ENCODE peak calls at places on chromosomes 6 and 20, in nine cellular contexts. One of them, this sample, is unnamed.

GRCh38 chr6:87333591-87334181 is 4.6 kb upstream of the GJB7 start:
- DNase-seq in PC-9: no peak
- DNase-seq in hepatocyte: no peak
- DNase-seq in effector memory CD4-positive, alpha-beta T cell: no peak
- DNase-seq in foreskin keratinocyte: no peak
- DNase-seq in HCT116: no peak
- DNase-seq in H9: no peak
- DNase-seq in suprapubic skin: no peak
- DNase-seq in tibial artery: no peak
- DNase-seq in this sample: no peak

GRCh38 chr6:56329296-56330050 is 82.1 kb upstream of the COL21A1 start:
- DNase-seq in HCT116: no peak
- DNase-seq in foreskin keratinocyte: no peak
- DNase-seq in effector memory CD4-positive, alpha-beta T cell: no peak
- DNase-seq in tibial artery: no peak
- DNase-seq in H9: no peak
- DNase-seq in suprapubic skin: no peak
- DNase-seq in hepatocyte: no peak
- DNase-seq in PC-9: no peak
- DNase-seq in this sample: no peak

GRCh38 chr6:6713660-6714446 is 125.3 kb downstream of the LY86 start:
- DNase-seq in effector memory CD4-positive, alpha-beta T cell: no peak
- DNase-seq in hepatocyte: no peak
- DNase-seq in foreskin keratinocyte: no peak
- DNase-seq in tibial artery: no peak
- DNase-seq in HCT116: no peak
- DNase-seq in PC-9: no peak
- DNase-seq in H9: no peak
- DNase-seq in suprapubic skin: no peak
- DNase-seq in this sample: no peak

GRCh38 chr20:19601133-19601810 is 156.8 kb upstream of the RIN2 start:
- DNase-seq in foreskin keratinocyte: no peak
- DNase-seq in tibial artery: no peak
- DNase-seq in H9: no peak
- DNase-seq in suprapubic skin: no peak
- DNase-seq in hepatocyte: no peak
- DNase-seq in effector memory CD4-positive, alpha-beta T cell: no peak
- DNase-seq in HCT116: no peak
- DNase-seq in PC-9: no peak
- DNase-seq in this sample: no peak

GRCh38 chr6:79586548-79586947 is 44.6 kb upstream of the SH3BGRL2 start:
- DNase-seq in H9: peak
- DNase-seq in HCT116: peak
- DNase-seq in tibial artery: no peak
- DNase-seq in suprapubic skin: no peak
- DNase-seq in effector memory CD4-positive, alpha-beta T cell: no peak
- DNase-seq in foreskin keratinocyte: no peak
- DNase-seq in hepatocyte: peak
- DNase-seq in PC-9: no peak
- DNase-seq in this sample: no peak

GRCh38 chr6:116876635-116877611 is at the start of gene RFX6:
- DNase-seq in HCT116: no peak
- DNase-seq in effector memory CD4-positive, alpha-beta T cell: no peak
- DNase-seq in H9: peak
- DNase-seq in suprapubic skin: no peak
- DNase-seq in PC-9: no peak
- DNase-seq in hepatocyte: peak
- DNase-seq in tibial artery: no peak
- DNase-seq in foreskin keratinocyte: no peak
- DNase-seq in this sample: no peak

GRCh38 chr6:155591741-155592140 is 136.1 kb upstream of the NOX3 start:
- DNase-seq in PC-9: no peak
- DNase-seq in suprapubic skin: no peak
- DNase-seq in tibial artery: no peak
- DNase-seq in foreskin keratinocyte: no peak
- DNase-seq in H9: no peak
- DNase-seq in hepatocyte: no peak
- DNase-seq in HCT116: no peak
- DNase-seq in effector memory CD4-positive, alpha-beta T cell: no peak
- DNase-seq in this sample: no peak

GRCh38 chr6:154430494-154430919 is 73.9 kb upstream of the IPCEF1 start:
- DNase-seq in hepatocyte: no peak
- DNase-seq in H9: no peak
- DNase-seq in suprapubic skin: no peak
- DNase-seq in tibial artery: no peak
- DNase-seq in foreskin keratinocyte: no peak
- DNase-seq in PC-9: no peak
- DNase-seq in effector memory CD4-positive, alpha-beta T cell: no peak
- DNase-seq in HCT116: no peak
- DNase-seq in this sample: no peak

GRCh38 chr20:62203378-62204030 is 16.6 kb downstream of the HRH3 start:
- DNase-seq in hepatocyte: no peak
- DNase-seq in suprapubic skin: no peak
- DNase-seq in H9: no peak
- DNase-seq in foreskin keratinocyte: peak
- DNase-seq in HCT116: no peak
- DNase-seq in effector memory CD4-positive, alpha-beta T cell: no peak
- DNase-seq in PC-9: no peak
- DNase-seq in tibial artery: no peak
- DNase-seq in this sample: peak

GRCh38 chr6:3749991-3750323 is 1.6 kb downstream of the PXDC1 start:
- DNase-seq in PC-9: no peak
- DNase-seq in suprapubic skin: peak
- DNase-seq in H9: no peak
- DNase-seq in effector memory CD4-positive, alpha-beta T cell: no peak
- DNase-seq in HCT116: no peak
- DNase-seq in foreskin keratinocyte: peak
- DNase-seq in tibial artery: peak
- DNase-seq in hepatocyte: peak
- DNase-seq in this sample: no peak

GRCh38 chr20:7806831-7807230 is 133.4 kb downstream of the HAO1 start:
- DNase-seq in HCT116: no peak
- DNase-seq in effector memory CD4-positive, alpha-beta T cell: no peak
- DNase-seq in PC-9: no peak
- DNase-seq in suprapubic skin: no peak
- DNase-seq in foreskin keratinocyte: no peak
- DNase-seq in hepatocyte: no peak
- DNase-seq in H9: no peak
- DNase-seq in tibial artery: no peak
- DNase-seq in this sample: no peak

GRCh38 chr20:57388953-57389694 is 2.1 kb upstream of the RBM38 start:
- DNase-seq in tibial artery: peak
- DNase-seq in H9: peak
- DNase-seq in foreskin keratinocyte: no peak
- DNase-seq in PC-9: peak
- DNase-seq in suprapubic skin: no peak
- DNase-seq in effector memory CD4-positive, alpha-beta T cell: peak
- DNase-seq in hepatocyte: peak
- DNase-seq in HCT116: peak
- DNase-seq in this sample: peak

GRCh38 chr6:148559848-148560433 is 186.9 kb upstream of the UST start:
- DNase-seq in hepatocyte: peak
- DNase-seq in HCT116: peak
- DNase-seq in tibial artery: peak
- DNase-seq in foreskin keratinocyte: no peak
- DNase-seq in PC-9: no peak
- DNase-seq in suprapubic skin: peak
- DNase-seq in H9: peak
- DNase-seq in effector memory CD4-positive, alpha-beta T cell: peak
- DNase-seq in this sample: peak

GRCh38 chr20:46994341-46994740 is 99.7 kb downstream of the EYA2 start:
- DNase-seq in foreskin keratinocyte: no peak
- DNase-seq in HCT116: no peak
- DNase-seq in hepatocyte: no peak
- DNase-seq in effector memory CD4-positive, alpha-beta T cell: no peak
- DNase-seq in PC-9: no peak
- DNase-seq in H9: no peak
- DNase-seq in suprapubic skin: no peak
- DNase-seq in tibial artery: no peak
- DNase-seq in this sample: no peak

DNA sequence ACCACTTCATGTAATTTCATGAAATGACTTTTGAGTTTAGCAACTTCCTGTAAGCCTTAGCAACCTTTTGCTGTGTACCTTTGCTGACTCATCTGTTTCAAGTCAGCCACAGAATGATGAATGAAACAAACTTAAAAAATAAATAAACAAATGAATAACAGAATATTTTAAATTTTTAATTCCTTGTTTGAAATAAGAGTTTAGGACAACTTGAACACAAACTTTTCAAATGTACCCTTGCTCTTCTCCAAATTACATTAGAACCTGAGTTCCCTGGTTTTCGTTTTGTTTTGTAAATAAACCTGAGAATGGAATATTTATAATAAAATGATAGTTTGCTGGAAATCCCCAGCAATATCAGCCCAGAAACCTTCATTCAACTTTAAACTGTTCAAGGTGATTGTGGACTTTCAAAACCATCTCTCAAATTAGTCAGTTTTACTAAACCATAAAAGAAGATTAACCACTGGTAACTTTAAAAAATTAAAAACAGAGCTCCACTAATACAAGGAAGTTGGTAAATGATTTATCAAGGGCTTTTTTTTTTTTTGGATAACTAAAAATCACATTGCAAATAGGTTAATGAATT is 10.1 kb downstream of the MBOAT1 start:
- DNase-seq in H9: no peak
- DNase-seq in PC-9: peak
- DNase-seq in effector memory CD4-positive, alpha-beta T cell: no peak
- DNase-seq in hepatocyte: peak
- DNase-seq in tibial artery: no peak
- DNase-seq in suprapubic skin: no peak
- DNase-seq in HCT116: no peak
- DNase-seq in foreskin keratinocyte: peak
- DNase-seq in this sample: no peak
- H3K27ac ChIP-seq in H9: no peak
- H3K27ac ChIP-seq in PC-9: peak
- H3K27ac ChIP-seq in effector memory CD4-positive, alpha-beta T cell: no peak
- H3K27ac ChIP-seq in hepatocyte: peak
- H3K27ac ChIP-seq in tibial artery: no peak
- H3K27ac ChIP-seq in suprapubic skin: no peak
- H3K27ac ChIP-seq in HCT116: no peak
- H3K27ac ChIP-seq in foreskin keratinocyte: peak
- H3K27ac ChIP-seq in this sample: no peak

GRCh38 chr20:18400460-18400859 is 66.4 kb downstream of the DZANK1 start:
- DNase-seq in hepatocyte: no peak
- DNase-seq in effector memory CD4-positive, alpha-beta T cell: no peak
- DNase-seq in foreskin keratinocyte: no peak
- DNase-seq in tibial artery: no peak
- DNase-seq in H9: no peak
- DNase-seq in PC-9: no peak
- DNase-seq in HCT116: no peak
- DNase-seq in suprapubic skin: no peak
- DNase-seq in this sample: no peak

GRCh38 chr20:18405826-18406225 is 61.0 kb downstream of the DZANK1 start:
- DNase-seq in tibial artery: no peak
- DNase-seq in effector memory CD4-positive, alpha-beta T cell: no peak
- DNase-seq in HCT116: no peak
- DNase-seq in suprapubic skin: no peak
- DNase-seq in H9: peak
- DNase-seq in foreskin keratinocyte: no peak
- DNase-seq in PC-9: no peak
- DNase-seq in hepatocyte: no peak
- DNase-seq in this sample: no peak

GRCh38 chr20:18401305-18401704 is 65.5 kb downstream of the DZANK1 start:
- DNase-seq in suprapubic skin: no peak
- DNase-seq in HCT116: no peak
- DNase-seq in foreskin keratinocyte: no peak
- DNase-seq in H9: no peak
- DNase-seq in tibial artery: no peak
- DNase-seq in PC-9: no peak
- DNase-seq in hepatocyte: no peak
- DNase-seq in effector memory CD4-positive, alpha-beta T cell: no peak
- DNase-seq in this sample: no peak

GRCh38 chr20:18404172-18404571 is 62.7 kb downstream of the DZANK1 start:
- DNase-seq in PC-9: no peak
- DNase-seq in suprapubic skin: no peak
- DNase-seq in H9: no peak
- DNase-seq in hepatocyte: no peak
- DNase-seq in tibial artery: no peak
- DNase-seq in HCT116: no peak
- DNase-seq in effector memory CD4-positive, alpha-beta T cell: no peak
- DNase-seq in foreskin keratinocyte: no peak
- DNase-seq in this sample: no peak

GRCh38 chr20:18403269-18403668 is 63.6 kb downstream of the DZANK1 start:
- DNase-seq in foreskin keratinocyte: no peak
- DNase-seq in suprapubic skin: no peak
- DNase-seq in PC-9: no peak
- DNase-seq in hepatocyte: no peak
- DNase-seq in HCT116: no peak
- DNase-seq in effector memory CD4-positive, alpha-beta T cell: no peak
- DNase-seq in tibial artery: no peak
- DNase-seq in H9: no peak
- DNase-seq in this sample: no peak
- H3K27ac ChIP-seq in foreskin keratinocyte: no peak
- H3K27ac ChIP-seq in suprapubic skin: peak
- H3K27ac ChIP-seq in PC-9: no peak
- H3K27ac ChIP-seq in hepatocyte: no peak
- H3K27ac ChIP-seq in HCT116: no peak
- H3K27ac ChIP-seq in effector memory CD4-positive, alpha-beta T cell: no peak
- H3K27ac ChIP-seq in tibial artery: no peak
- H3K27ac ChIP-seq in H9: no peak
- H3K27ac ChIP-seq in this sample: no peak

DNA sequence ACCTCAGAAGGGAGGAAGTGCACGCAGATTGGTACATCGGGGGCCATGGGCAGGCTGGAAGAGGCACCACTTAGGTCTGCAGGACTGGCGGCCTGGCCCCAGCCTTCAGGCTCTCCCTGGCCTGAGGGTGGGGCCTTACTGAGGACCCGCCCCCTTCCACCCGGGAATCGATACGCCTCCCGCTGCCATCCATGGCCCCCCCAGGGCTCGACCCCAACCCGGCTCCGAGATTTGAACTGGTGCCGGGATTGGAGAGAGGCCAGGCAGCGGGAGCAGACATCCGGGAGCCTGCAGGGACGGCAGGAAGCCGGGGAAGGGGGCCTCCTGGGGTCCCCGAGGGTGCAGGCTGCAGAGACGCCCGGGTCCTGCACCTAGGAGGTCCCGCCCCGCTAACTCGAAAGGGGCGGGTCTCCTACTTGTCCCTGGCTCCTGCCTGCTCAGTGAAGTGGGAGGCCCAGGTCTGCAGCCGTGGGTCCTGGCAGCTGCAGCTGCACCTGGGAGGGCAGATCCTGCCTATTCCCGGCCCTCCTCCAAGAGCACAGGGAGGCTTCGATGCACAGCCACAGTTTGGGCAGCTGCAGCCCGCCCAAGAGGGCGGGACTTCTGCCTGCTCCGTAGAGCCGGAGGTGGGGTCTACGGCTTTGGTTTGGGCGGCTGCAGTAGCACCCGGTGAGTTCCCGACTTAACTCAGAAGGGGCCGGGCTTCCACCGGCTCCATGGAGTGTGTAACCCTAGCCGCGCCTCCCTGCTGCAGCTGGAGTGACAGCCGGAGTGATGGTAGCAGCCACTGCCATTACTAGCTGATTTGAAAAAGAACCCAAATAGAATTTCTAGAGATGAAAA is 35.2 kb upstream of the TBC1D22B start:
- DNase-seq in tibial artery: peak
- DNase-seq in suprapubic skin: peak
- DNase-seq in hepatocyte: peak
- DNase-seq in HCT116: peak
- DNase-seq in H9: peak
- DNase-seq in foreskin keratinocyte: peak
- DNase-seq in PC-9: peak
- DNase-seq in effector memory CD4-positive, alpha-beta T cell: peak
- DNase-seq in this sample: peak
- H3K27ac ChIP-seq in tibial artery: peak
- H3K27ac ChIP-seq in suprapubic skin: no peak
- H3K27ac ChIP-seq in hepatocyte: peak
- H3K27ac ChIP-seq in HCT116: peak
- H3K27ac ChIP-seq in H9: no peak
- H3K27ac ChIP-seq in foreskin keratinocyte: no peak
- H3K27ac ChIP-seq in PC-9: no peak
- H3K27ac ChIP-seq in effector memory CD4-positive, alpha-beta T cell: no peak
- H3K27ac ChIP-seq in this sample: peak

GRCh38 chr6:15473174-15473573 is 189.7 kb downstream of the DTNBP1 start:
- DNase-seq in tibial artery: no peak
- DNase-seq in suprapubic skin: no peak
- DNase-seq in effector memory CD4-positive, alpha-beta T cell: no peak
- DNase-seq in HCT116: no peak
- DNase-seq in foreskin keratinocyte: no peak
- DNase-seq in hepatocyte: no peak
- DNase-seq in H9: no peak
- DNase-seq in PC-9: no peak
- DNase-seq in this sample: no peak
- H3K27ac ChIP-seq in tibial artery: no peak
- H3K27ac ChIP-seq in suprapubic skin: peak
- H3K27ac ChIP-seq in effector memory CD4-positive, alpha-beta T cell: no peak
- H3K27ac ChIP-seq in HCT116: no peak
- H3K27ac ChIP-seq in foreskin keratinocyte: no peak
- H3K27ac ChIP-seq in hepatocyte: no peak
- H3K27ac ChIP-seq in H9: no peak
- H3K27ac ChIP-seq in PC-9: no peak
- H3K27ac ChIP-seq in this sample: peak

This sample was measured in lower lobe of right lung.